ENCODE peak calls at places on chromosomes 7 and 10, in seven cellular contexts. H, J, L, S, D, O and X are unnamed samples.

GRCh38 chr10:14723052-14723689 is 51.5 kb downstream of the FAM107B start:
- DNase-seq in S (no peak), O (peak), H (no peak), D (no peak), L (peak), J (no peak), X (no peak)

GRCh38 chr7:96826089-96826488 is 116.4 kb upstream of the SEM1 start:
- DNase-seq in O (no peak), J (no peak), S (no peak), H (no peak), L (no peak), D (no peak), X (no peak)

GRCh38 chr7:151699920-151700319 is 177.0 kb downstream of the PRKAG2 start:
- DNase-seq in J (no peak), S (no peak), D (no peak), L (no peak), H (no peak), O (no peak), X (no peak)

GRCh38 chr7:78501064-78501463 is 702.5 kb downstream of the PHTF2 start:
- DNase-seq in H (no peak), O (no peak), D (no peak), L (no peak), J (no peak), S (no peak), X (no peak)

GRCh38 chr10:14659626-14660196 is 115.0 kb downstream of the FAM107B start:
- DNase-seq in J (no peak), O (peak), H (no peak), L (no peak), D (no peak), S (no peak), X (no peak)

GRCh38 chr7:128236924-128237586 is 4.0 kb upstream of the LEP start:
- DNase-seq in S (no peak), L (no peak), D (peak), J (no peak), O (no peak), H (no peak), X (peak)

GRCh38 chr7:108653526-108653925 is 83.9 kb downstream of the DNAJB9 start:
- DNase-seq in L (no peak), J (no peak), H (no peak), O (no peak), D (peak), S (no peak), X (peak)

GRCh38 chr10:71072146-71072819 is 140.1 kb upstream of the UNC5B start:
- DNase-seq in L (no peak), H (no peak), O (no peak), D (no peak), J (no peak), S (no peak), X (no peak)

GRCh38 chr7:3578399-3578798 is 277.3 kb downstream of the SDK1 start:
- DNase-seq in D (no peak), S (no peak), O (no peak), H (no peak), J (no peak), L (no peak), X (no peak)

GRCh38 chr7:104823177-104823576 is 190.8 kb upstream of the KMT2E start:
- DNase-seq in L (no peak), S (no peak), D (no peak), O (no peak), H (no peak), J (no peak), X (no peak)

DNA sequence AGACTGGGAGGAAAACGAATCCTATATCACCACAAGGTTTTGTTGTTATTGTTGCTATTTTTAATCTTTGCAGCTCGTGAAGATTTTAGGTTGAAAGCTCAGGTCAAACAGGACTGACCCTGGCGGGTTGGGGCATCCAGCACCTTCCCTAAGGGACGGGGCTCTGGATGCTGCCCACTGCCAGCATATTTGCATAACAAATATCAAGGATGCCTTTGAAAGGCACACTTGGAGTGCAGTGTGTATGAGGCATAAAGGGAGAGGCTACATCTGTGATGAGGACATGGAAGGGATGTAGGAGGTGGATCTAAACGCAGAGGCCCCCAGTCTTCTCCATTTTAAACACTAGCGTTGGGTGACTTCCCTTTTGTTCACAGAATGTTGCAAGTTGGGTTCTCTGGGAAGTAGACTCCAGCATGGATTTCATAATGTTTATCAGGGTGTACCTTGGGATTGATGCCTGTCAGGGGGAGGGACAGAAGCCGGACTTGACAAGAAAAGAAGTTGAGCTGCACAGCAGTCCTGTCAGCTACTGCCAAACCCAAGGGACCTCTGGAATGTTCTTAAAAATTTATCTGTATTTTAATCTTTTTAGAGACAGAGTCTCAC is 181.1 kb upstream of the IMMP2L start:
- DNase-seq in H (no peak), S (no peak), L (no peak), D (no peak), O (no peak), J (no peak), X (no peak)
- H3K27ac ChIP-seq in H (no peak), S (no peak), L (no peak), D (no peak), O (no peak), J (no peak), X (no peak)

GRCh38 chr7:816300-816750 is 16.0 kb upstream of the SUN1 start:
- DNase-seq in S (peak), L (peak), H (peak), J (peak), O (peak), D (peak), X (peak)
- H3K27ac ChIP-seq in S (peak), L (no peak), H (peak), J (peak), O (no peak), D (no peak), X (no peak)

GRCh38 chr10:76034236-76035009 is 603.0 kb downstream of the LRMDA start:
- DNase-seq in H (peak), S (no peak), L (no peak), J (no peak), D (no peak), O (no peak), X (no peak)

GRCh38 chr10:76035728-76036409 is 604.4 kb downstream of the LRMDA start:
- DNase-seq in D (no peak), L (no peak), H (peak), J (no peak), S (no peak), O (no peak), X (no peak)

GRCh38 chr10:76033457-76034196 is 602.2 kb downstream of the LRMDA start:
- DNase-seq in J (no peak), L (no peak), H (no peak), S (no peak), O (no peak), D (no peak), X (peak)

GRCh38 chr10:76036410-76036940 is 605.1 kb downstream of the LRMDA start:
- DNase-seq in L (peak), S (peak), J (peak), D (peak), H (peak), O (no peak), X (peak)

DNA sequence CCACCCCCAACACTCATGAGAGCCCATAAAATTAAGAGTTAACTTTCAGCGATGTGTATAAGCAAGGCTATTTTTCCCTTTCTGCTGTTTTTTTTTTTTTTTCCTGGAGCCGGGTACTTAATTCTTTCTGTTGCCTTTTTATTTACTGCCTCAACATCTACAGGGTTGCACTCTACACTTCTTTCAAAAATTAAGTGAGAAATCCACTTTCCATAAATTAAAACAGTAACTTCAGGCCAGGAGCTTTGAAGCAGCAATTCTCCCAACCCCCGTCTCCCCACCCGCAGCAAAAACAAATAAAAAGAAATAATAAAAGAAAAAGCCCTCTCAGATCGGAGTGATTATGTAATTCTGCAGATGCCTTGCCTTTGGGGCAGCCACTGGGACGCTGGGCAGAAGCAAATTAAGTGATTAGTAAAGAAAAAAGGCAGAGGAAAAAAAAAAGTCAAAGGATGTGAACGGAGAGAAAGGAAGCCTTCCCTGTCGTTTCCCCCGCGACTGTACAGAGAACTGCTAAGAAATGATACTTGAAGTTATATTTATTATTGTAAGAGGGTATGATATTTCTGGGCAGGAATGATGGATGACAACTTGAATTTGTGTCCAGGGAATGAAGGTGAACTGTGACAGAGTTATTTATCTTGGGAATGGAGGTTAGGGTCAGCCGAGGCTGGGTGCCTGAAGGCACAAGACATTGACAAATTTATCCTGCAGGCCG is 603.7 kb downstream of the LRMDA start:
- DNase-seq in S (no peak), J (no peak), D (no peak), H (peak), O (no peak), L (no peak), X (no peak)
- H3K27ac ChIP-seq in S (peak), J (no peak), D (no peak), H (peak), O (no peak), L (no peak), X (no peak)

GRCh38 chr7:47452715-47453092 is 129.2 kb downstream of the TNS3 start:
- DNase-seq in S (peak), D (no peak), H (no peak), O (no peak), J (no peak), L (no peak), X (no peak)
- H3K27ac ChIP-seq in S (peak), D (peak), H (no peak), O (no peak), J (peak), L (no peak), X (no peak)

GRCh38 chr7:27152816-27153486 is 568 bp upstream of the HOXA3 start:
- DNase-seq in H (no peak), J (no peak), S (no peak), D (no peak), O (no peak), L (no peak), X (peak)

GRCh38 chr7:27150568-27151340 is 1.6 kb downstream of the HOXA3 start:
- DNase-seq in H (peak), D (peak), J (no peak), S (peak), L (peak), O (peak), X (peak)

GRCh38 chr7:27149817-27150567 is 2.4 kb downstream of the HOXA3 start:
- DNase-seq in O (no peak), H (no peak), J (no peak), L (no peak), D (no peak), S (peak), X (no peak)

GRCh38 chr7:27151945-27152815 is at the start of gene HOXA3:
- DNase-seq in J (no peak), O (no peak), H (no peak), D (peak), L (no peak), S (peak), X (peak)

DNA sequence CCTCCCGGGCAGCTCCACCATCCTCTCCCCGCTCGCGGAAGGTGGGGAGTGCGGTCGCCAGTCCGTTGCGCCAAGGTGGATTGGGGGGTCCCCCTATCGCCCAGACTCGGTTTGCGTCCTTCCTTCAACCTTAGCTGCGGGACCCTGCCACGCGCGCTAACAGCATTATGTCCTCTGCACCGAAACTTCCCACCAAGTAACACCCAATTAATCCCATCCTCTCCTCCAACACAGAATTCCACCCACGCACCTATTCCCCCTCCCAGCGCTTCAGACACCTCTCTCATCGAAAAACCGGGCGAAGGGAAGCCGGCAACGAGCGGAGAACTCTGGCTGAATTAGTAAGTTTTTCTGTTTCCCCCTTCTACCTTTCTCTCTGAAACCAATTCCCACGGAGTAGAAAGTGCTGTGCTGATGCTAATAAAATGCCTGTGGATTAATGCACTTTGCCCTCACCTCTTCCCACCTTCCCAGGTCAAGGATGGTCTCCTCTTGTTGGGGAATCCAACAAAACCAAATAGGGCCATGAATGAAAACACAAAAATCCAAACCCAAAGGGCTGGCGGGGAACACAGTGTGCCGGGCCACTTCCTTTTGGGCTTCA is 940 bp downstream of the HOXA3 start:
- DNase-seq in S (peak), D (peak), O (no peak), J (no peak), H (no peak), L (no peak), X (no peak)
- H3K27ac ChIP-seq in S (no peak), D (peak), O (no peak), J (peak), H (no peak), L (no peak), X (peak)

DNA sequence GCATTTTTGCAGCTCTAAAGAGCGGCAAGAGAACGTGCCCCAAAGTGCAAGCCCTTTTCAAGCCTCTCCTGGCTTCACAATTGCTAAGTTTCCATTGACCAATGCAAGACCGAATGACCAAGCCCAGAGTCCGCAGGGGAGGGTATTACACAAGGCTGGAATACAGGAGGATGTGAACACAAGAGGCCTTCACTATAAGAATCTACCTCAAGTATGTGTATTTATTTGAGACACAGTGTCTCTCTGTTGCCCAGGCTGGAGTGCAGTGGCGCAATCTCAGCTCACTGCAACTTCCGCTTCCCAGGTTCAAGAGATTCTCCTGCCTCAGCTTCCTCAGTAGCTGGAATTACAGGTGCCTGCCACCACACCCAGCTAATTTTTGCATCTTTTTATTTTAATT is 22.2 kb upstream of the TPST1 start:
- DNase-seq in S (no peak), D (no peak), J (no peak), L (no peak), O (no peak), H (no peak), X (no peak)
- H3K27ac ChIP-seq in S (no peak), D (no peak), J (no peak), L (no peak), O (no peak), H (no peak), X (no peak)

GRCh38 chr7:102115931-102116330 is 170.7 kb upstream of the SH2B2 start:
- DNase-seq in O (no peak), L (no peak), S (no peak), D (no peak), J (no peak), H (no peak), X (no peak)

GRCh38 chr7:102115181-102115580 is 171.5 kb upstream of the SH2B2 start:
- DNase-seq in O (no peak), S (no peak), J (no peak), H (no peak), L (no peak), D (no peak), X (no peak)

GRCh38 chr7:102107474-102108104 is 179.1 kb upstream of the SH2B2 start:
- DNase-seq in D (no peak), L (no peak), S (peak), O (no peak), H (no peak), J (no peak), X (no peak)

GRCh38 chr7:102111063-102111757 is 175.5 kb upstream of the SH2B2 start:
- DNase-seq in O (no peak), D (no peak), J (no peak), S (no peak), L (no peak), H (no peak), X (no peak)

DNA sequence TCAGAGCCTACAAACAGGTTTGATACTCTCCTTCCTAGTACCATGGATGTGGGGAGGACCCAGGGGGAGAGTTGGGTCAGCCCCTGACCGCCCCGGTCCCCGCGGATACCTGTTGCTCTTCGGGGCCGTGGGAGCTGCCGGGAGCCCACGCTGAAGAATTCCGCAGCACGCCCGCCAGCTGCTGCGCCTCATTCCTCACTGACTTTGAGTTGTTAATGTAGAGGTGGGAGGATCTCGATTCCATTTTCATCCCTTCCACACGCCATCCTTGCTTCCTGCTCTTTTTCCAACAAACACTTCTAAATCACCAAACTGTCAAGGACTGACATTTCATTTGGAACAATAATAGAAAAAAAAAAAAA is 174.9 kb upstream of the SH2B2 start:
- DNase-seq in J (no peak), O (no peak), H (no peak), D (no peak), L (no peak), S (no peak), X (no peak)
- H3K27ac ChIP-seq in J (peak), O (no peak), H (no peak), D (no peak), L (no peak), S (no peak), X (no peak)

GRCh38 chr7:1668932-1669485 is 1.1 kb upstream of the ELFN1 start:
- DNase-seq in H (no peak), L (no peak), J (no peak), D (no peak), O (no peak), S (peak), X (peak)

GRCh38 chr7:1668486-1668931 is 1.6 kb upstream of the ELFN1 start:
- DNase-seq in H (peak), J (no peak), S (peak), D (no peak), L (no peak), O (no peak), X (no peak)

GRCh38 chr7:1666779-1667565 is 3.1 kb upstream of the ELFN1 start:
- DNase-seq in S (peak), H (peak), J (no peak), D (no peak), L (no peak), O (no peak), X (no peak)

GRCh38 chr7:1666251-1666778 is 3.8 kb upstream of the ELFN1 start:
- DNase-seq in D (no peak), S (peak), L (no peak), H (peak), O (no peak), J (no peak), X (no peak)

DNA sequence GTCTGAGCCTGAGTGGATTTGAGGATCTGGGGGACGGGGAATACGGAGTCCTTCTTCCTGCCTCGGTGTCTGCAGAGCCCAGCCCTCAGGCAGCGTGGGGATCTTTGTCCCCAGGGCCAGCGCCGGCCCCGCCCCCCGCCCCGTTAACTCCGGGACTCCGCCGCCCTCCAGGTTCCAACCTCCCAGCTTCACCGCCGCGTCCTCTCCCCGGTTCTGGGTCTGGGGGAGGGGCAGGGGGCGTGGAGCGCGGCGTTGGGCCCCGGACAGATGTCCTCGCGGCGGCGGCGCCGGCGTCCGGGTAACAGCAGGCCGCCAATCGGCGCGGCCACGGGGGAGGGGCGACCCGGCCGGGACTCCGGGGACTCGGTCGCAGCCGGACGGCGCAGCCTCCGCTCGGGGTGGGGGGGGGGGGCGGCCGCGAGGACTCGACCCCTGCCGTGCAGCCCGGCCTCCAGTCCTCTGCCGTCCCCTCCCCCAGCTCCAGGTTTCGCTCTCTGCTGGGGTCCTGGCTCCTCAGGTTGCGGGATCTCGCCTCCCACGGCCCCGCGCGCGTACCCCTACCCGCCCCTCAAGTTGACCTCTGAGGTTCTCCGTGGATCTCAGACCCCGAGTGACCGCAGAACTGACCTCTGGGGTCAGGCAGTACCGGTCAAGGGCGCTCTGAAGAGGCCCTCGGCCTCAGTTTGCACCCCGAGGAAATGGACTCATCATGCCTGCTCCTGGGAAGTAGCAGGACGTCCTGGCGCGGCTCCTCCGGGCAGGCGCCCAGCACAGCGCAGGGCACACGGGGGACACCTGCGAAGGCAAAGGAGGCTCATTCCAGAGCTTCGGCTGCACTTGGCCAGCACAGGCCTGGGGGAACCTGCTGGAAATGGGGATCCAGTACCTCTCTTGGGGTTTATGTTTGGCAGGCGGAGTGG is 2.3 kb upstream of the ELFN1 start:
- DNase-seq in J (no peak), O (no peak), D (no peak), L (no peak), H (peak), S (peak), X (no peak)
- H3K27ac ChIP-seq in J (no peak), O (no peak), D (no peak), L (no peak), H (no peak), S (no peak), X (no peak)

DNA sequence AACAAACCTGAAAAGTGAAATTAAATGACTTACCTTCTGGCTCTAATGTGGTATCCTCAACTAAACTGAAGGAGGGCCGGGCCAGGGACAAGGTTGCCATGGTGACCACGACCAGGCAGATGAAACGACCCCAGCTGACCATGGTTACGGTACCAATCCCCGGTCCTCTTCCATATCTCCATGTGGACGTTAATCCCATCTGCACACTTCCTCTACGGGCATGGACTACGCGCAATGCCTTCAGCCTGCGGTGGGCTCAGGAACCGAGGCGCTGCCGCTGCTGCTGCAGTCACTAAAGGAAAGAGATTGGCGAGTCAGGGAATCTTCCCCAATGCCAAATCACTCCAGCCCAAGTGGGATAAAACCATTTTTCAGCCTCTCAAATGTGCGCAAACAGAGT is 4.6 kb downstream of the FGFR2 start:
- DNase-seq in J (no peak), O (no peak), D (no peak), S (no peak), L (no peak), H (no peak), X (no peak)
- H3K27ac ChIP-seq in J (no peak), O (no peak), D (no peak), S (no peak), L (no peak), H (peak), X (peak)